ENCODE peak calls at places on chromosomes 6 and 20, in nine cellular contexts. Y is body of pancreas, G is adrenal gland, C is Peyer's patch, Z is HCT116, D is IMR-90, S is spleen, A is prostate gland, Q is uterus. T is an unnamed sample.
A peak's percentile ranks its signal among the peaks of the same experiment; 100 is the strongest.

GRCh38 chr6:37024665-37025337 is 19.3 kb downstream of the FGD2 start:
- DNase-seq in D (peak; percentile 14), Y (peak; percentile 90), C (no peak), G (peak; percentile 81), Z (peak; percentile 70), A (peak; percentile 83), S (peak; percentile 54), Q (no peak), T (no peak)

GRCh38 chr6:10847684-10848083 is 9.3 kb upstream of the MAK start:
- DNase-seq in Q (no peak), G (no peak), C (no peak), Y (no peak), S (no peak), D (no peak), A (no peak), Z (no peak), T (no peak)

GRCh38 chr6:118394106-118394505 is 154.0 kb upstream of the PLN start:
- DNase-seq in G (no peak), Y (no peak), A (no peak), C (no peak), S (no peak), Z (no peak), Q (no peak), D (peak; percentile 33), T (no peak)

GRCh38 chr6:22980446-22980845 is 411.1 kb downstream of the HDGFL1 start:
- DNase-seq in G (no peak), Y (no peak), S (no peak), D (peak; percentile 26), C (no peak), A (no peak), Z (no peak), Q (no peak), T (peak; percentile 6)

GRCh38 chr6:38773338-38773737 is 58.2 kb downstream of the DNAH8 start:
- DNase-seq in C (no peak), A (no peak), Q (no peak), G (peak; percentile 1), Y (no peak), Z (peak; percentile 47), D (no peak), S (no peak), T (no peak)

GRCh38 chr20:4829494-4830211 is 107.9 kb downstream of the PRND start:
- DNase-seq in D (no peak), G (no peak), Q (peak; percentile 9), Z (no peak), A (no peak), S (no peak), Y (no peak), C (no peak), T (no peak)

GRCh38 chr6:31615748-31616147 is 714 bp downstream of the AIF1 start:
- DNase-seq in C (no peak), Z (no peak), Y (no peak), Q (no peak), G (no peak), S (peak; percentile 84), D (no peak), A (no peak), T (no peak)

GRCh38 chr6:134870677-134871498 is 79.0 kb downstream of the ALDH8A1 start:
- DNase-seq in Q (no peak), A (no peak), C (no peak), G (no peak), Y (no peak), Z (no peak), S (no peak), D (peak; percentile 77), T (no peak)

GRCh38 chr20:23141016-23141415 is 54.9 kb upstream of the CD93 start:
- DNase-seq in Q (no peak), D (no peak), A (no peak), S (no peak), G (no peak), Y (peak; percentile 5), C (peak; percentile 41), Z (no peak), T (peak; percentile 1)

GRCh38 chr6:5506575-5506974 is 245.3 kb downstream of the FARS2 start:
- DNase-seq in Y (no peak), A (no peak), Z (no peak), G (no peak), D (no peak), C (no peak), S (no peak), Q (no peak), T (no peak)
- TF ChIP-seq POLR2A in Y (no peak), A (no peak), Z (no peak), G (no peak), D (no peak), C (no peak), S (no peak), Q (no peak), T (no peak)

DNA sequence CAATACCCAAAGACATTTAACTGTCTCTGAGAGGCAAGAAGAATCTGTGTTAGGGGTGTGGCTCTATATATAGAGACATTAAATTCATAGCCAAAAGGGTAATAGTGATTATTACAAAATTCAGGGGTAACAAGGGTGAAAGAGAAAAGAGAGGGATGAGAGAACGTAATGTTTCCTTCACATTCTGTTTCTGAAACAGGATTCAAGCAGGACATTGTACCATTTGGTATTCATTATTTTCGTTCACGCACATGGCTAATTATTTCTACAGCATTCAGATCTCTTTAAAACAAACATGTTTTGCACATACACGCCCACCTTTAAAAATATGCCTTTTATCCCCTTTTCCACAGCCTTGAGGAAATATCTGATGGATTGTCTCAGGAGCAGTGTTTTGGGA is 122.7 kb downstream of the GMPR start:
- DNase-seq in C (no peak), Q (no peak), S (no peak), Y (no peak), G (no peak), D (no peak), Z (no peak), A (no peak), T (no peak)
- H3K36me3 ChIP-seq in C (no peaks in the 10 kb centered on the region), Q (no peaks in the 10 kb centered on the region), S (no peaks in the 10 kb centered on the region), Y (no peaks in the 10 kb centered on the region), G (no peaks in the 10 kb centered on the region), D (peaks cover 6% of the 10 kb centered on the region), Z (no peaks in the 10 kb centered on the region), A (no peaks in the 10 kb centered on the region), T (no peaks in the 10 kb centered on the region)

DNA sequence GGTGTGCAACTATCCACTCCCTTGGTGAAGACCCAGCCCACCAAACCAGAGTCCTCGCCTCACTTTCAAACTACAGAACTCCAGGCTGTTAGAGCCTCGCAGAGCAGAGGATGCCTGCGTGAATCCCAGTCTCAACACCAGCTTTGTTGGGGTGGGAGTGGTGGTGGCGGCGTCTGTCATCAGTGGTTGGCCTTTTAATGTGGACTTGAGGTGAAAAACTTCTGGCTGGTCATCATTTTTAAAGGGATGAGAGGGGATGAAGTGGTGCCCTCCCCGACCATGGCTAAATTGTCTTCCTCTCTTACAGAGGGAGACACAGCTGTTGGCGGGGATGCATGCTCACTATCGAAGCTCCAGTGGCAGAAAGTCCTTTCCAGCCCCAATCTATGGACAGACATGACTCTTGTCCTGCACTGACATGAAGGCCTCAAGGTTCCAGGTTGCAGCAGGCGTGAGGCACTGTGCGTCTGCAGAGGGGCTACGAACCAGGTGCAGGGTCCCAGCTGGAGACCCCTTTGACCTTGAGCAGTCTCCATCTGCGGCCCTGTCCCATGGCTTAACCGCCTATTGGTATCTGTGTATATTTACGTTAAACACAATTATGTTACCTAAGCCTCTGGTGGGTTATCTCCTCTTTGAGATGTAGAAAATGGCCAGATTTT is 54.8 kb downstream of the EZR start:
- DNase-seq in Q (no peak), Y (no peak), D (no peak), S (no peak), A (no peak), Z (no peak), G (no peak), C (no peak), T (no peak)
- TF ChIP-seq POLR2A in Q (no peak), Y (no peak), D (no peak), S (no peak), A (no peak), Z (no peak), G (no peak), C (no peak), T (no peak)

GRCh38 chr20:62311150-62311549 is 8.4 kb downstream of the ADRM1 start:
- DNase-seq in Z (no peak), G (no peak), Q (no peak), S (no peak), C (no peak), Y (no peak), A (no peak), D (no peak), T (no peak)
- H3K36me3 ChIP-seq in Z (peaks cover 42% of the 10 kb centered on the region), G (no peaks in the 10 kb centered on the region), Q (no peaks in the 10 kb centered on the region), S (peaks cover 62% of the 10 kb centered on the region), C (peaks cover 74% of the 10 kb centered on the region), Y (peaks cover 22% of the 10 kb centered on the region), A (peaks cover 36% of the 10 kb centered on the region), D (peaks cover 63% of the 10 kb centered on the region), T (peaks cover 43% of the 10 kb centered on the region)

GRCh38 chr6:147203311-147204059 is 732 bp upstream of the STXBP5 start:
- DNase-seq in S (peak; percentile 94), A (peak; percentile 50), Z (peak; percentile 24), Q (peak; percentile 50), C (peak; percentile 92), G (peak; percentile 73), Y (peak; percentile 79), D (peak; percentile 76), T (peak; percentile 63)
- TF ChIP-seq POLR2A in S (peak; percentile 49), A (peak; percentile 48), Z (peak; percentile 57), Q (peak; percentile 76), C (peak; percentile 89), G (peak; percentile 93), Y (peak; percentile 86), D (no peak), T (no peak)

DNA sequence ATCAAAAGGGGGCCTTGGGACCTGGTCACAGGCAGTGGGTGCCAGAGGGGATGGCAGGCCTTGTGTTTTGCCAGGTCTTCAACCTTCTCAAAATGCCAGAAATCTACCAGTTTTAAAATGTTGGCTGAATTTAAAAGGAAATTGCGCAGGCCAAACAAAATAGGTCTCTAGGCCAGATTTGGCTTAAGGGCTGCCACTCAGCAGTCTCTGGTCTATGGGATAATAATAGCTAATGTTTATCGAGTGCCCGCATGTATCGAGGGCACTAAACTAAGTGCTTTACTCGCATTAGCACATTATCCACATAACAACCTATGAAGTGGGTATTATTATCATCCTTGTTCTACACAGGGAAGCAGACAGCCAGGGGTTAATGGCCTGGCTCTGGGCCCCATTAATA is 11.0 kb downstream of the E2F3 start:
- DNase-seq in D (no peak), Q (no peak), C (no peak), Z (no peak), A (no peak), Y (no peak), G (no peak), S (no peak), T (no peak)
- H3K36me3 ChIP-seq in D (peaks cover 12% of the 10 kb centered on the region), Q (no peaks in the 10 kb centered on the region), C (no peaks in the 10 kb centered on the region), Z (peaks cover 4% of the 10 kb centered on the region), A (no peaks in the 10 kb centered on the region), Y (no peaks in the 10 kb centered on the region), G (no peaks in the 10 kb centered on the region), S (no peaks in the 10 kb centered on the region), T (no peaks in the 10 kb centered on the region)

DNA sequence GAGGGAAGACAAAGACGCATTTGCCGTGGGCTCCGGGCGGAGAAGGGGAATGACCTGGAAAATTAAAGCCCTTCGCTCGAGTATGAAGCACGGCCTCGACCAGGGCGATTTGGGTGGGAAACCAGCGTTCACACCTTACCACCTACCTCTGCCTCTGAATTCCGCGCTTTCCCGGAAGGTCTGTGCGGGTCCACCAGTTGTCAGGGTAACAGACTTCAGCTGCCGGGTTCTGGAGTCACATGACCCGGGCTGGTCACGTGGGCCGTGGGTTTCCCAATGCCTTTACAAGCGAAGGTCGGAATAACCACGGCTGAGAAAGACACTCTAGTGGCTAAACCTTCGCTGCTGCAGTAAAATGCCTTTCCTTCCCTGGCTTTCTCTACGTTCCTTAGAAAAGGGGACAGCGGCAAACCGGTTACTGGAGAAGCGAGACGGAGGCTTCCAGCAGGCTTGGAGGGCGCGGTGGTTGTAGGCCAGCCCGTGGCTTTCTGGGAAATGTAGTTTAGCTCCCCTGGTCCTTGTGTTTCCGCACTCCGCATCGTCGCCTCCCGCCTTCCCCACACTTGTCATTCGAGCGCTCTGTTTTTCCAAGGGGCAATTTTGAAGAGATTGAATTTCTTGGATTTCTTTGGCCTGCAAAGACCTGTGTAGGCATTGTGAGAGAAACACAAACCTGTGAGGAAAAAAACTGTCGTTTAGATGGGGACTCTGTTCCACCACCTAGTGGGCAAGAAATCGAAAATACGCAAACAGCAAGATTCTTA is at the start of gene CEP162:
- DNase-seq in S (peak; percentile 98), Z (peak; percentile 72), G (peak; percentile 96), A (peak; percentile 93), D (peak; percentile 77), C (peak; percentile 97), Y (peak; percentile 88), Q (peak; percentile 93), T (peak; percentile 92)
- TF ChIP-seq POLR2A in S (no peak), Z (no peak), G (no peak), A (no peak), D (no peak), C (no peak), Y (no peak), Q (no peak), T (peak; percentile 44)